ENCODE peak calls at places on chromosome 19, in five cellular contexts. S is Peyer's patch, U is esophagus squamous epithelium, I is heart left ventricle, R is body of pancreas. J is an unnamed sample. For H3K4me1, the result is how much of the 10 kb centered on the place peaks cover.

GRCh38 chr19:39937094-39937493 is 2.7 kb upstream of the FCGBP start:
- DNase-seq in S (no peak), U (no peak), I (no peak), R (no peak), J (no peak)

GRCh38 chr19:54470991-54471782 is 1.9 kb downstream of the CDC42EP5 start:
- DNase-seq in S (no peak), U (no peak), I (peak), R (peak), J (no peak)

GRCh38 chr19:39968789-39969188 is 2.2 kb upstream of the PSMC4 start:
- DNase-seq in S (no peak), U (no peak), I (no peak), R (no peak), J (no peak)

GRCh38 chr19:50629194-50629593 is 10.5 kb downstream of the SYT3 start:
- DNase-seq in S (no peak), U (no peak), I (no peak), R (no peak), J (no peak)

GRCh38 chr19:5308471-5309437 is 31.9 kb downstream of the PTPRS start:
- DNase-seq in S (peak), U (no peak), I (no peak), R (peak), J (no peak)

GRCh38 chr19:53659292-53659691 is 27.5 kb downstream of the DPRX start:
- DNase-seq in S (no peak), U (no peak), I (no peak), R (peak), J (peak)

GRCh38 chr19:44611812-44612295 is 1.5 kb upstream of the IGSF23 start:
- DNase-seq in S (no peak), U (no peak), I (no peak), R (peak), J (no peak)

GRCh38 chr19:6092329-6093286 is 17.7 kb downstream of the RFX2 start:
- DNase-seq in S (peak), U (no peak), I (peak), R (peak), J (peak)

GRCh38 chr19:53772943-53773342 is 51.2 kb downstream of the NLRP12 start:
- DNase-seq in S (peak), U (no peak), I (no peak), R (peak), J (peak)

GRCh38 chr19:44723299-44723951 is 24.5 kb downstream of the CEACAM16 start:
- DNase-seq in S (no peak), U (no peak), I (no peak), R (no peak), J (no peak)

GRCh38 chr19:23071087-23071511 is 45.7 kb upstream of the ZNF730 start:
- DNase-seq in S (no peak), U (no peak), I (peak), R (peak), J (peak)

GRCh38 chr19:3405261-3405653 is 38.9 kb downstream of the NFIC start:
- DNase-seq in S (no peak), U (no peak), I (no peak), R (no peak), J (no peak)

GRCh38 chr19:3408996-3409345 is 42.6 kb downstream of the NFIC start:
- DNase-seq in S (no peak), U (no peak), I (no peak), R (no peak), J (no peak)

GRCh38 chr19:3404324-3405260 is 38.2 kb downstream of the NFIC start:
- DNase-seq in S (peak), U (no peak), I (peak), R (peak), J (peak)

GRCh38 chr19:3407556-3408516 is 41.5 kb downstream of the NFIC start:
- DNase-seq in S (no peak), U (no peak), I (no peak), R (peak), J (peak)

GRCh38 chr19:3406571-3407111 is 40.3 kb downstream of the NFIC start:
- DNase-seq in S (no peak), U (no peak), I (no peak), R (no peak), J (no peak)
- H3K4me1 ChIP-seq in S (under half), U (half or more), I (half or more), R (half or more), J (half or more)

GRCh38 chr19:36106441-36106840 is 4.5 kb upstream of the OVOL3 start:
- DNase-seq in S (no peak), U (no peak), I (no peak), R (no peak), J (no peak)
- TF ChIP-seq POLR2A in S (no peak), U (no peak), I (no peak), R (no peak), J (no peak)

GRCh38 chr19:10549733-10550132 is 6.0 kb downstream of the ATG4D start:
- DNase-seq in S (no peak), U (no peak), I (no peak), R (no peak), J (no peak)

GRCh38 chr19:10553087-10553667 is 9.5 kb downstream of the ATG4D start:
- DNase-seq in S (no peak), U (no peak), I (no peak), R (no peak), J (no peak)

GRCh38 chr19:10552596-10553053 is 8.9 kb downstream of the ATG4D start:
- DNase-seq in S (peak), U (no peak), I (no peak), R (no peak), J (no peak)

GRCh38 chr19:10550336-10550735 is 6.6 kb downstream of the ATG4D start:
- DNase-seq in S (no peak), U (no peak), I (no peak), R (no peak), J (no peak)

DNA sequence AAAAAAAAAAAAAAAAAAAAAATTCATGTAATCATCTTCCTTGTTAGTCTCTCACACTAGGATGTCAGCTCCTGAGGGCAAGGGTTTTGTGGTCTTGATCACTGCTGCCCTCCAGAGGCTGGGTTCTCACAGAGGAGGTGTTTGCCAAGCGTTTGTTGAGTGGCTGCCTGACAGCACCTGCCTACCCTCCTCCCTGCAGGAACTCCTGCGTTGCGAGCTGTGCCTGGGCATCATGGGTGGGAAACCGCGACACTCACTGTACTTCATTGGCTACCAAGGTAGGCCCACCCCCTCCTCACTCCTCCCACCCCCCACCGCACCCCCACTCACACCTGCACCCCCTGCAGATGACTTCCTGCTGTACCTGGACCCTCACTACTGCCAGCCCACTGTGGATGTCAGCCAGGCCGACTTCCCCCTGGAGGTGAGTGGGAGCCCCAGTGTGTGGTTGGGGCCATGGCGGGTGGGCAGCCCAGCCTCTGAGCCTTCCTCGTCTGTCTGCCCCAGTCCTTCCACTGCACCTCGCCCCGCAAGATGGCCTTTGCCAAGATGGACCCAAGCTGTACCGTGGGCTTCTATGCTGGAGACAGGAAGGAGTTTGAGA is 8.1 kb downstream of the ATG4D start:
- DNase-seq in S (no peak), U (no peak), I (no peak), R (peak), J (no peak)
- TF ChIP-seq CTCF in S (no peak), U (peak), I (no peak), R (peak), J (no peak)

GRCh38 chr19:38658462-38659306 is 11.2 kb downstream of the ACTN4 start:
- DNase-seq in S (no peak), U (no peak), I (no peak), R (peak), J (peak)

GRCh38 chr19:38655148-38655824 is 7.8 kb downstream of the ACTN4 start:
- DNase-seq in S (no peak), U (no peak), I (no peak), R (no peak), J (no peak)

GRCh38 chr19:38657633-38658222 is 10.3 kb downstream of the ACTN4 start:
- DNase-seq in S (no peak), U (no peak), I (no peak), R (no peak), J (no peak)

GRCh38 chr19:38654478-38655079 is 7.1 kb downstream of the ACTN4 start:
- DNase-seq in S (no peak), U (no peak), I (no peak), R (no peak), J (no peak)

DNA sequence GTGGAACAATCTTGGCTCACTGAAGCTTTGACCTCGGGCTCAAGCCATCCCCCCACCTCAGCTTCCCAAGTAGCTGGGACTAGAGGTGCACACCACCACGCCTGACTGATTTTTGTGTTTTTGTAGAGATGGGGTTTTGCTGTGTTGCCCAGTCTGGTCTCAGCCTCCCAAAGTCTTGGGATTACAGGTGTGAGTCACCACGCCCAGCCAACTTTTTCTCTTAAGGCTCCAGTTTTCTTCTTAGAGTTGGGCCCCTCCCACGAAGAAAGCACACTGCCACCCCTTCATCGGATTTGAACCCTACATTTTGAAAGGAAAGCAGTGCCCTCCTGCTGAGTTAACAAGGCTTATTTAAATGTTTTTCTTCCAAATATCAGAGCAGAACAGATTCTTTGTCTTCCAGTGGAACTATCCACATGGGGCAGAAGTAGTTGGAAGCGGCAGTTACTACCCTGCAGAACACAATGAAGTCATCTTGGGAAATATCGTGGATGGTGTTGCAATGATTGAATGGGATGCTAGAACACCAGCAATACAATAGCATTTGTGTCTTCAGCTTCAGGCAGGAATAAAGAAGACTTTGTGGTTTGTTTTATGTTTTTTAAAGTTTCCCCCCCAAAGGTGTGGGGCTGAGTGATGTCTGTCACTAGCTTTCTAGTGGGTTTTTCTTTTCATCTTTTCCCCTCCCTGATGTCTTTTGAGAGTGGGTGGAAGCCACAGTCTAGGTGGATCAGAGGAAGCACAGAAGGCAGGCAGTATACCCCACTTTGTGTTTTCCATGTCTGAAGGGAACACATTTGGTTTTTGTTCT is 8.9 kb downstream of the ACTN4 start:
- DNase-seq in S (no peak), U (no peak), I (no peak), R (no peak), J (peak)
- H3K4me1 ChIP-seq in S (half or more), U (half or more), I (half or more), R (half or more), J (half or more)

DNA sequence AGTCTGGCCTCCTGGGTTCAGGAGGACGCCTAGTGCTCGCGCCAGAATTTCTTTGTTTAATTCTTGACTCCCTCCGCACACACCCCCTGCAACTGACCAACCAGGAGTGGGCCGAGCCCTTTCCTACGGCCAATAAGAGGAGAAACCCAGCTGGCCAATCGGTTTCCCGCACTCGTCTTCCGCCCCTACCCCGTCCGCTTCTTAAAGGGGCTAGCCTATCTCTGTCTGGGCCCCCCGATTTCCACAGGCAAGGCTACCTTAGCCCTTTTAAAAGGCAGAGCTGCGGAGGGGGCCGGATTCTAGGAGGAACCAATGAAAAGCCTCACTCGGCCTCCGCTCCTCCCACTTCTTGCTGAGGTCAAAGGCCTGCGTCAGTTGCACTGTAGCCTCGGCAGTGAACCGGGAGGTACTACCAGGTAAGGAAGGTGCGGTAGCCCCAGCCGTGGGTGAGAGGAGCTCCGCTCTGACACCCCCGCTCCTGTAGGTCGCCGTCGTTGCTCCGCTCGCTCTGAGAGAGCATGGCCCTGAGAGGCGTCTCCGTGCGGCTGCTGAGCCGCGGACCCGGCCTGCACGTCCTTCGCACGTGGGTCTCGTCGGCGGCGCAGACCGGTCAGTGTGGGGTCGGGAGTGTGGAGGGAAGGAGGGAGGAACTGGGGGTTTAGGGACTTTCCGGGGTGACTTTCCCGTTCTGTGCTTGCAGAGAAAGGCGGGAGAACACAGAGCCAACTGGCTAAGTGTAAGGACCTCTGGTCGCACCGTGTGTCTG is at the start of gene GCDH:
- DNase-seq in S (peak), U (peak), I (peak), R (peak), J (peak)
- TF ChIP-seq POLR2A in S (peak), U (no peak), I (peak), R (peak), J (peak)

DNA sequence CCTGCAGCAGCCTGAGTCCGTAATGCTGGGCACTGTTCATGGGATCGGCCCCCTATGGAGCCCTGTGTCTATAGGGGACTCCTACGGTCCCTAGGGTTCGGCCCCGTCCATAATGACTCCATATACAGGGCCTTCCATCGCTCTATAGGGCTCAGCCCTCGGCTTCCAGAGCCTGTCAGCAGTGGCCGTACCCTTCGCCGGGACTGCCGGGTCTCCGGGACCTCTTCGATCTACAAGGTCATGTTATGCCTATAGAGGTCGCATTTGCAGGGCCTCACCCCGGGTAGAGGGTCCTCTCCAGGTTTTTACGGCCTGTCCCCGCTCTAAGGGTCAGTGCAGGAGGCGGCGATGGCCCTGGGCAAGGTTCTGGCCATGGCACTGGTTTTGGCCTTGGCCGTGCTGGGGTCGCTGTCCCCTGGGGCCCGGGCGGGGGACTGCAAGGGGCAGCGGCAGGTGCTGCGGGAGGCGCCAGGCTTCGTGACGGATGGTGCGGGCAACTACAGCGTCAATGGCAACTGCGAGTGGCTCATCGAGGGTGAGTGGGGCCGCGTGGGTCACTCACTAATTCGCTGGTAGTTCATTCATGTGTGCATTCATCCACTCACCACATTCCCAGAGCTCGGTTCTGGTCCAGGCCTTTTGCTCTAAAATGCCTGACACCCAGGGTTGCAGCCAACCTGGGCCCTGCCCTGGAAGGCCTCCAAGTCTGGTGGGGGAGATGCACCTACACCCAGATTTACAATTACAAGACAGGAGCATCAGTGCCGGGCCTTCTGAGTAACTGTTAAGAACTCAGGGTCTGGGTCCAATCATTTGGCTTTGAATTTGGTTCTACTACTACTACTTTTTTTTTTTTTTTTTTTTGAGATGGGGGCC is 699 bp downstream of the MEGF8 start:
- DNase-seq in S (no peak), U (no peak), I (peak), R (no peak), J (peak)
- TF ChIP-seq CTCF in S (no peak), U (no peak), I (no peak), R (no peak), J (no peak)

J was measured in adrenal gland.